ENCODE peak calls at places on chromosome 4, in five cellular contexts. J is A549, B is HCT116, D is K562, N is esophagus squamous epithelium. V is an unnamed sample.
A peak's percentile ranks its signal among the peaks of the same experiment; 100 is the strongest.

GRCh38 chr4:67106846-67107467 is 438.3 kb downstream of the CENPC start:
- DNase-seq in J (peak; percentile 1), N (no peak), D (no peak), B (no peak), V (no peak)

GRCh38 chr4:181525641-181526040 is 717.6 kb upstream of the TENM3 start:
- DNase-seq in J (no peak), B (no peak), D (no peak), N (no peak), V (no peak)

GRCh38 chr4:40953253-40954118 is 203.7 kb downstream of the NSUN7 start:
- DNase-seq in B (no peak), D (no peak), N (no peak), J (no peak), V (no peak)

GRCh38 chr4:174775366-174775765 is 53.7 kb downstream of the GLRA3 start:
- DNase-seq in J (no peak), B (no peak), D (peak; percentile 10), N (no peak), V (no peak)

GRCh38 chr4:121177238-121178137 is 13.4 kb upstream of the TNIP3 start:
- DNase-seq in D (no peak), J (no peak), N (no peak), B (no peak), V (no peak)

GRCh38 chr4:107740950-107741701 is 21.1 kb upstream of the PAPSS1 start:
- DNase-seq in B (no peak), D (no peak), N (no peak), J (no peak), V (no peak)

GRCh38 chr4:176856421-176856820 is 63.7 kb upstream of the VEGFC start:
- DNase-seq in B (no peak), J (no peak), N (no peak), D (no peak), V (no peak)

GRCh38 chr4:73721901-73722300 is 18.5 kb upstream of the CXCL8 start:
- DNase-seq in N (no peak), J (no peak), B (no peak), D (no peak), V (no peak)

GRCh38 chr4:105998210-105998609 is 102.9 kb downstream of the NPNT start:
- DNase-seq in D (peak; percentile 22), N (no peak), J (no peak), B (no peak), V (no peak)

GRCh38 chr4:39568805-39569204 is 41.6 kb upstream of the UGDH start:
- DNase-seq in B (no peak), D (peak; percentile 11), J (no peak), N (no peak), V (no peak)

GRCh38 chr4:338759-339097 is 1.1 kb downstream of the ZNF141 start:
- DNase-seq in J (no peak), B (no peak), D (no peak), N (no peak), V (no peak)

GRCh38 chr4:41750624-41751324 is 2.2 kb upstream of the PHOX2B start:
- DNase-seq in B (no peak), N (no peak), D (no peak), J (no peak), V (no peak)

GRCh38 chr4:150080335-150080734 is 2.1 kb downstream of the DCLK2 start:
- DNase-seq in J (no peak), N (no peak), B (no peak), D (no peak), V (no peak)

GRCh38 chr4:129808242-129808641 is 712.3 kb downstream of the C4orf33 start:
- DNase-seq in J (no peak), D (no peak), B (no peak), N (no peak), V (no peak)

GRCh38 chr4:13656569-13656988 is 29.1 kb upstream of the BOD1L1 start:
- DNase-seq in B (no peak), N (no peak), J (peak; percentile 68), D (peak; percentile 61), V (no peak)

GRCh38 chr4:149911371-149911770 is 95.7 kb upstream of the IQCM start:
- DNase-seq in D (no peak), B (no peak), N (no peak), J (no peak), V (no peak)

GRCh38 chr4:141375855-141376254 is 155.2 kb downstream of the ZNF330 start:
- DNase-seq in D (no peak), J (peak; percentile 87), N (no peak), B (peak; percentile 65), V (no peak)

GRCh38 chr4:11451720-11452119 is 23.0 kb upstream of the HS3ST1 start:
- DNase-seq in B (no peak), J (no peak), D (no peak), N (no peak), V (no peak)

GRCh38 chr4:143335979-143336827 is 473 bp upstream of the GAB1 start:
- DNase-seq in J (peak; percentile 80), N (peak; percentile 17), D (peak; percentile 86), B (no peak), V (no peak)
- TF ChIP-seq POLR2A in J (peak; percentile 18), N (no peak), D (peak; percentile 67), B (no peak), V (no peak)

DNA sequence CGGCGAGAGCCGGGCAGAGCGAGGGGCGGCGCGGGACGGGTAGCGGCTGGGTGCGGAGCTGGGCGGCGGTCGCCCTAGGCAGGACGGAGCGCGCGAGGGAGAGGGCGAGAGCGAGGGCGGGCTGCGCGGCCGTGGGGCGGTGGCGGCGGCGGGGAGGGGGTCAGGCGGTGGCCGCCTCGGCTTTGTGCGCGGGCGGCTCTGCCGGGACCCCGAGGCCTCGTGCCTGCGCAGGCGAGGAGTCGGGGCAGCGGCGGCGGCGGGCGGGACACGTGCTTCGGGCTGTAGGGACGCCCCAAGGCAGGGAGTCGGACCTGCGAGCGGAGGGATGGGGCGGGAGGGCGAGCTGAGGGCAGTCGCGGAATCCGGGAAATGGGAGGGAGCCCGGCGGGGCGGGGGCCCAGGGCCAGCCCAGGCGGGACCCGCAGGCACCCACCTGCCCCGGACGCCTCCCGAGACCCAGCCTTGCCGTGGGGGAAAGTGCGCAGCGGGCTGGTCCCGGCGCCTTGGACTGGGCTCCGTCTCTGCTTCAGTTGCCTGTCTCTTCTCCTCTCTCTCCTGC is 465 bp downstream of the BMPR1B start:
- DNase-seq in J (peak; percentile 83), N (no peak), B (no peak), D (no peak), V (no peak)
- H3K27ac ChIP-seq in J (peak overlapping the region; percentile 98), N (no peak overlapping the region), B (no peak overlapping the region), D (no peak overlapping the region), V (no peak overlapping the region)

DNA sequence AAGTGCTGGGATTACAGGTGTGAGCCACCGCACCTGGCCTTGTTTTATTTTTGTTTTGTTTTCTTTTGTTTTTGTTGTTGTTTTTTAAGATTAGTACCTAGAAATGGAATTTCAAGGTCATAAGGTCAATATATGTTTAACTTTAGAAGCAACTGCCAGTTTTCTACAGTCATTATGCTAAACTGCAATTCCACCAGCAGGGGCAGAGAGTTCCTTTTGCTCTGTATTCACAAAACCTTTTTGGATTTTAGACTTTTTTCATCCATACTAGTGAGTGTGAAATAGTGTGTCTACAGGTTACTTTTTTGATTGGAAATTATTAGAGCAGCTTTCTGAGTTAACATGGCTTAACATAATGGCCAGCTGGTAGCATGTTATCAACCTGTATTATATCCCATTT is 580.6 kb downstream of the TRIML1 start:
- DNase-seq in J (no peak), D (no peak), N (no peak), B (peak; percentile 6), V (no peak)
- TF ChIP-seq CTCF in J (no peak), D (no peak), N (no peak), B (peak; percentile 40), V (no peak)

DNA sequence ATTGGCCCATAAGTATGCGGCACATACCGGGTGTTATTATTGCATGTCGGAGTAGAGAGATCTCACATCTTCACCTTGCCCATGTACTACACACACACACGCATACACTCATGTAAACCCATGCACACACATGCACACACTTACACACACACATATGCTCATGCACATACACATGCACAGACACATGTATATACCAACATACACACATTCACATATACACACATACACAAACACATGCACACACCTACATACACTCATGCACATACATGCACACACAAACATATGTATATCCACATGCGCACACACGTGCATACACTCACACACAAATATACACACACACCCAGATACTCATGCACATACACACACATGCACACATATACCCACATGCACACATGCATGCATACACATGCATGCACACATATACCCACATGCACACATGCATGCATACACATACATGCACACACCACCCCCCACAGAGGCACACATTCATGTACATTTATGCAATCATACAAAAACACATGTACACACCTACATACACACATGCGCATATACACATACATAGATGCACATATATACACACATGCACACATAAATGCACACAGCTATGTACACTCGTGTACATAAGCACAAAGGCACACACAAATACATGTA is 11.2 kb downstream of the CYP4V2 start:
- DNase-seq in J (no peak), D (no peak), N (no peak), B (no peak), V (no peak)
- TF ChIP-seq POLR2A in J (no peak), D (no peak), N (no peak), B (no peak), V (no peak)

DNA sequence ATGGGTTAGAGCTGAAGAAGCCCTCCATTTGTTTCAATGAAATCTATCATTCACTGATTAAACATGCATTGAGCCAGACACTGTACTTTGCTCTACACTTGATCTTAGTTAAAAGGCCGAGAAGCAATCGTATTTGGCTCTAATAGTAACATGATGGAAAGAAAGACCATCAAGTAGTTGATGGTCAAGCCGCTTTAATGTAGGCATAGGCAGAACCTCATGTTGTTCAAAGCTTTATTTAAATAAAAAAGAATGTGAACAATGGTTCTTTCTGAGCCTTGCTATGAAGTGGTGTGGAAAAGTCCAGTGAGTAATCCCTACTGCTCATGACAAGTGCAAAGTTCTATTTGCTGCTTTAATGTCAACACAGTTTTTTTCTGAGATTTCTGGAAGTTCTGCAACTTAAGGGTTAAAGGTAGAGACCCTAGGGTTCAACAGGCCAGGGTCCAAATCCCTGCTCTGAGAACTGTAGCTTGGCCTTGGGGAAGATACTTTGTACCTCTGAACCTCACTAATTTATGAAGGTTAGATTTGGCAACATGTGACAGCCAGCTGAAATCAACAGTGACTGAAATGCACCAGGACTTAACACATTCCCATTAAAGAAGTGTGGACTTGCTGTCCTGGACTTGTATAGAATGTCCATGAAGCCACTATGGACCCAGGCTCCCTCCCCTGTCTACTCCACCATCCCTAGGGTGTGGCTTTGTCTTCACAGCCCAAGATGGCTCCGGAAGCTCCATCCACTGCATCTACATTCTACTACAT is 17.9 kb upstream of the LAP3 start:
- DNase-seq in B (no peak), N (no peak), D (no peak), J (no peak), V (no peak)
- H3K27ac ChIP-seq in B (no peak overlapping the region), N (no peak overlapping the region), D (no peak overlapping the region), J (no peak overlapping the region), V (no peak overlapping the region)

GRCh38 chr4:92172203-92172602 is 131.6 kb upstream of the GRID2 start:
- DNase-seq in D (no peak), B (no peak), N (no peak), J (no peak), V (no peak)
- TF ChIP-seq CTCF in D (no peak), B (no peak), N (no peak), J (no peak), V (no peak)

V was measured in vagina.